ENCODE peak calls at places on chromosomes 6 and 20, in four cellular contexts. K is GM12891, G is GM12878, H is H1. I is an unnamed sample.

GRCh38 chr20:11451793-11452291 is 465.9 kb upstream of the BTBD3 start:
- DNase-seq in G (no peak), H (no peak), K (no peak), I (no peak)

GRCh38 chr6:68834561-68834960 is 199.5 kb downstream of the ADGRB3 start:
- DNase-seq in G (no peak), H (no peak), K (no peak), I (no peak)

GRCh38 chr20:58378704-58379103 is 10.3 kb upstream of the VAPB start:
- DNase-seq in G (no peak), K (no peak), H (no peak), I (no peak)

GRCh38 chr6:35737413-35738211 is 780 bp downstream of the ARMC12 start:
- DNase-seq in G (no peak), K (peak; percentile 51), H (no peak), I (peak; percentile 50)

GRCh38 chr6:33490198-33490597 is 35.8 kb downstream of the ZBTB9 start:
- DNase-seq in G (no peak), H (no peak), K (no peak), I (no peak)

GRCh38 chr6:7073810-7074525 is 33.8 kb upstream of the RREB1 start:
- DNase-seq in K (peak; percentile 77), H (no peak), G (peak; percentile 92), I (peak; percentile 79)

GRCh38 chr6:44415424-44415823 is 27.9 kb downstream of the CDC5L start:
- DNase-seq in H (no peak), K (no peak), G (no peak), I (no peak)

GRCh38 chr20:59253779-59254319 is 46.6 kb upstream of the EDN3 start:
- DNase-seq in H (no peak), G (no peak), K (no peak), I (no peak)

GRCh38 chr20:45138451-45139300 is 14.4 kb upstream of the WFDC12 start:
- DNase-seq in G (no peak), K (peak; percentile 33), H (peak; percentile 99), I (no peak)

GRCh38 chr6:148972481-148972880 is 225.7 kb downstream of the UST start:
- DNase-seq in G (no peak), H (peak; percentile 88), K (no peak), I (peak; percentile 27)
- TF ChIP-seq POLR2AphosphoS5 in G (no peak), H (peak; percentile 83), K (no peak), I (no peak)

GRCh38 chr20:47212606-47213207 is 143.8 kb downstream of the ZMYND8 start:
- DNase-seq in G (no peak), H (no peak), K (no peak), I (no peak)

GRCh38 chr20:47208534-47209174 is 147.8 kb downstream of the ZMYND8 start:
- DNase-seq in H (no peak), K (no peak), G (no peak), I (no peak)

GRCh38 chr20:47211036-47211435 is 145.5 kb downstream of the ZMYND8 start:
- DNase-seq in K (no peak), H (no peak), G (no peak), I (no peak)

GRCh38 chr20:47210470-47210869 is 146.0 kb downstream of the ZMYND8 start:
- DNase-seq in K (no peak), G (no peak), H (no peak), I (no peak)

GRCh38 chr20:47209982-47210381 is 146.5 kb downstream of the ZMYND8 start:
- DNase-seq in H (no peak), G (no peak), K (no peak), I (no peak)
- TF ChIP-seq TAF1 in H (no peak), G (no peak), K (no peak), I (no peak)

GRCh38 chr6:57172136-57173055 is at the start of gene BAG2:
- DNase-seq in G (peak; percentile 68), K (peak; percentile 74), H (peak; percentile 88), I (peak; percentile 71)

GRCh38 chr6:57177545-57178225 is 5.6 kb downstream of the BAG2 start:
- DNase-seq in G (no peak), K (no peak), H (no peak), I (no peak)

GRCh38 chr6:57174511-57174907 is 2.4 kb downstream of the BAG2 start:
- DNase-seq in G (no peak), H (no peak), K (no peak), I (no peak)

GRCh38 chr6:57173056-57173885 is 1.1 kb downstream of the BAG2 start:
- DNase-seq in G (no peak), K (peak; percentile 19), H (no peak), I (peak; percentile 18)

DNA sequence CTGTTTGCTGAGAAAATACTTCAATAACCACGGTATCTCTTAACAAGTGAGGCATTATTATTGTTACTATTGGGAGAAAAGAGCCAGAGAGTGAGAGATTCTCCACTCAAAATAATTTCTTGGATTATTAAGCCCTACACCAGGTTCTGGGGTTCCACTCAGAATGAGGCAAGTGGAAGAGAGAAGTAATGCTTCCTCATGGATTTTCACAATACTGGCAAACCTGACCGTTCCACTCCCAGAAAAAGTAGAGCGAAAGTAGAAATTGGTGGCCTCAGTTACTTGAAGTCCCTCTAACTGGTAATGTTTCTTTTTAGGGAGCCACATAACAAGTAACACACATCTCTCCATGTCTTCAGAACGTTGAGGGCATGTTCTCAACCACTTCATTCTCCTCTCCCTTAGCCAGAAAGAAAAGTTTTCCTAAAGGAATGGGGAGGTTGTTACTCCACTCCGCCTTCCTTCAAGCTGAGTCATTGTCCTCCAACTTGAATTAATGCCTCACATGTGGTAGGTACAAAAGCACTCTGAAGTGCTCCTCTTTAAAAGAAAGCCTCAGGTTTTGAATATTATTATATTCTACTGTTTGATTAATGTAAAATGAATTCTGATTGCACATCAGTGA is 1.9 kb downstream of the BAG2 start:
- DNase-seq in K (no peak), H (no peak), G (no peak), I (no peak)
- TF ChIP-seq POLR2A in K (no peak), H (no peak), G (no peak), I (no peak)

DNA sequence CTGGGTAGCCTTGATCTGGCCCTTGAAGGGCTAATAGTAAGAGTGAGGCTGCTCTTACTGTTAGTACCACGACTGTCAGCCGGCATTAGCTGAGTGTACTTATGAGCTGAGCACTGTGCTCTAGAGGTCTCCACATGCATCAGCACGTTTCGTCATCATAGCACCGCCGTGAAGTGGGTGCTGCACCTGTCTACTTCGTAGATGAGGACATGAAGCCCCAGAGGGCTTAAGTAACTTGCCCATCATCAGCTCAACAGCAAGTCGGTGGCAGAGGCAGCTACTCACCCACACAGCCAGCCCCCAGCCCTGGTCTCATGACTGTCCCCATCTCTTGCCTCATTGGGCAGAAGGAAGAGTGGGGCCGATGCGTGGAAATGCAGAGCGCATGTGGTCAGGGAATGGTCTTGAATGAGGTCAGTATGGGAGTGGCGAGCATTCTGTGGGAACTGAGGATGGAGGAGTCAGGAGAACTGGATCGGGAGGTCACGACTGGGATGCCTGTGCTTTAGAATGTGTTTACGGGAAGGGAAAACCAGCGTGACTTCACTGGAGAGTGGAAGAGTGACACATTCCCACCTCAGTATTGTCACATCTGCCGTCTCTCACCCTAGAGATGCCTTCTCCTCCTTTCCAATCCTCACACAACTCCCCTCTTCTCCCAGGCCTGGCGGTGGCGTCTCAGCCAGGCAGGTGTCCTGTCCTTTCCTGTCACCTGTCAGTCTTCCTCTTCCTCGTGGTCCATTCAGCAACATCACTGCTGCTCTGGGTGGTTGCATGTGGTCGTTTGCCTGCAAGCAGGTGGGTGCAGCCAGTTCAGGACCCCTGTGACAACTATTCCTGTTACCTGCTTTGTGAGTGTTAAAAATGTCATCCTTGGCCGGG is 6.0 kb downstream of the SYTL3 start:
- DNase-seq in G (no peak), H (no peak), K (no peak), I (no peak)
- TF ChIP-seq POLR2AphosphoS5 in G (no peak), H (no peak), K (no peak), I (no peak)

DNA sequence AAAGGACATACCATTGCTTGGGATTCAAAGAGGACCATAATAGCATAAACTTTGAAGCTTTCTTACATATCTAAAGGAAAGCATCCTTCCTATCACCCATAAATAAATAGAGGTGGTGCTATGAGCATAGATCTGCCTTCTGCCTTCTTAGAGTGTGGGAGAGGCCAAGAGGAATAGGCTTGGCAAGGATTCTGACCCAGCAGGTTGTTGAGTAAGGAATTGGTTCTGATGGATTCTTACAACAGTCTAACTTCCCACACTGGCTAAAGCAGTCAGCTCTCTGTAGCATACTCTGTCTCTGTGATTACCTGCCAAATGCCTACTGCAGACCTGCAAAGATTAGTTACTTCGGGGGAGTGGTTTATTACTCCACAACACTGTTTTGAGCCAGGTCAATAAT is 198.1 kb upstream of the RAB32 start:
- DNase-seq in G (no peak), H (no peak), K (no peak), I (no peak)
- TF ChIP-seq TAF1 in G (no peak), H (no peak), K (no peak), I (no peak)

GRCh38 chr6:42704251-42704936 is 18.0 kb downstream of the PRPH2 start:
- DNase-seq in G (no peak), H (peak; percentile 57), K (no peak), I (no peak)
- TF ChIP-seq POLR2A in G (no peak), H (peak; percentile 63), K (no peak), I (no peak)